ENCODE peak calls at places on chromosomes 16 and 17, in eight cellular contexts. One of them, this sample, is unnamed.

GRCh38 chr16:81556715-81557284 is 112.2 kb downstream of the CMIP start:
- DNase-seq in tibial artery: no peak
- DNase-seq in amniotic stem cell: no peak
- DNase-seq in lower leg skin: no peak
- DNase-seq in skeletal muscle cell: no peak
- DNase-seq in foreskin melanocyte: no peak
- DNase-seq in caudate nucleus: no peak
- DNase-seq in substantia nigra: no peak
- DNase-seq in this sample: no peak

GRCh38 chr16:76976101-76976500 is 214.9 kb upstream of the MON1B start:
- DNase-seq in tibial artery: no peak
- DNase-seq in amniotic stem cell: no peak
- DNase-seq in lower leg skin: no peak
- DNase-seq in skeletal muscle cell: no peak
- DNase-seq in foreskin melanocyte: no peak
- DNase-seq in caudate nucleus: no peak
- DNase-seq in substantia nigra: no peak
- DNase-seq in this sample: no peak

GRCh38 chr16:745739-746138 is 4.9 kb upstream of the CIAO3 start:
- DNase-seq in tibial artery: no peak
- DNase-seq in amniotic stem cell: no peak
- DNase-seq in lower leg skin: no peak
- DNase-seq in skeletal muscle cell: no peak
- DNase-seq in foreskin melanocyte: no peak
- DNase-seq in caudate nucleus: no peak
- DNase-seq in substantia nigra: no peak
- DNase-seq in this sample: no peak

GRCh38 chr16:89345663-89346150 is 128.2 kb downstream of the ZNF778 start:
- DNase-seq in tibial artery: no peak
- DNase-seq in amniotic stem cell: no peak
- DNase-seq in lower leg skin: no peak
- DNase-seq in skeletal muscle cell: no peak
- DNase-seq in foreskin melanocyte: no peak
- DNase-seq in caudate nucleus: no peak
- DNase-seq in substantia nigra: no peak
- DNase-seq in this sample: no peak

GRCh38 chr16:12387786-12388185 is 411.3 kb downstream of the SNX29 start:
- DNase-seq in tibial artery: no peak
- DNase-seq in amniotic stem cell: no peak
- DNase-seq in lower leg skin: no peak
- DNase-seq in skeletal muscle cell: no peak
- DNase-seq in foreskin melanocyte: peak
- DNase-seq in caudate nucleus: no peak
- DNase-seq in substantia nigra: no peak
- DNase-seq in this sample: no peak

GRCh38 chr17:76943781-76944213 is 75.6 kb downstream of the MGAT5B start:
- DNase-seq in tibial artery: no peak
- DNase-seq in amniotic stem cell: no peak
- DNase-seq in lower leg skin: no peak
- DNase-seq in skeletal muscle cell: no peak
- DNase-seq in foreskin melanocyte: no peak
- DNase-seq in caudate nucleus: no peak
- DNase-seq in substantia nigra: no peak
- DNase-seq in this sample: no peak

GRCh38 chr17:66750756-66751543 is 84.0 kb upstream of the CACNG5 start:
- DNase-seq in tibial artery: no peak
- DNase-seq in amniotic stem cell: no peak
- DNase-seq in lower leg skin: no peak
- DNase-seq in skeletal muscle cell: no peak
- DNase-seq in foreskin melanocyte: no peak
- DNase-seq in caudate nucleus: no peak
- DNase-seq in substantia nigra: no peak
- DNase-seq in this sample: no peak

GRCh38 chr17:61504697-61505096 is 52.5 kb downstream of the TBX4 start:
- DNase-seq in tibial artery: no peak
- DNase-seq in amniotic stem cell: peak
- DNase-seq in lower leg skin: no peak
- DNase-seq in skeletal muscle cell: peak
- DNase-seq in foreskin melanocyte: no peak
- DNase-seq in caudate nucleus: no peak
- DNase-seq in substantia nigra: no peak
- DNase-seq in this sample: no peak

GRCh38 chr16:50153648-50154368 is 702 bp downstream of the TENT4B start:
- DNase-seq in tibial artery: no peak
- DNase-seq in amniotic stem cell: no peak
- DNase-seq in lower leg skin: peak
- DNase-seq in skeletal muscle cell: no peak
- DNase-seq in foreskin melanocyte: no peak
- DNase-seq in caudate nucleus: peak
- DNase-seq in substantia nigra: peak
- DNase-seq in this sample: no peak

GRCh38 chr17:72122668-72123495 is 2.1 kb downstream of the SOX9 start:
- DNase-seq in tibial artery: peak
- DNase-seq in amniotic stem cell: no peak
- DNase-seq in lower leg skin: no peak
- DNase-seq in skeletal muscle cell: no peak
- DNase-seq in foreskin melanocyte: no peak
- DNase-seq in caudate nucleus: peak
- DNase-seq in substantia nigra: peak
- DNase-seq in this sample: no peak

GRCh38 chr17:33023790-33024189 is 32.1 kb downstream of the SPACA3 start:
- DNase-seq in tibial artery: no peak
- DNase-seq in amniotic stem cell: no peak
- DNase-seq in lower leg skin: no peak
- DNase-seq in skeletal muscle cell: no peak
- DNase-seq in foreskin melanocyte: no peak
- DNase-seq in caudate nucleus: no peak
- DNase-seq in substantia nigra: no peak
- DNase-seq in this sample: no peak

GRCh38 chr17:45114117-45114932 is 18.0 kb downstream of the PLCD3 start:
- DNase-seq in tibial artery: no peak
- DNase-seq in amniotic stem cell: no peak
- DNase-seq in lower leg skin: no peak
- DNase-seq in skeletal muscle cell: no peak
- DNase-seq in foreskin melanocyte: no peak
- DNase-seq in caudate nucleus: no peak
- DNase-seq in substantia nigra: no peak
- DNase-seq in this sample: no peak

This sample was measured in uterus.